ENCODE peak calls at places on chromosomes 16 and 17, in five cellular contexts. X is cardiac muscle cell, S is fibroblast of pulmonary artery, U is upper lobe of right lung, K is AG10803. O is an unnamed sample.

GRCh38 chr16:52552643-52553042 is 5.7 kb upstream of the TOX3 start:
- DNase-seq in X (no peak), S (no peak), U (no peak), K (no peak), O (no peak)

GRCh38 chr16:48687421-48688038 is 77.5 kb upstream of the N4BP1 start:
- DNase-seq in X (peak), S (peak), U (no peak), K (peak), O (no peak)

GRCh38 chr16:85136705-85137322 is 24.5 kb upstream of the CIBAR2 start:
- DNase-seq in X (peak), S (peak), U (peak), K (no peak), O (no peak)

GRCh38 chr17:65085397-65085796 is 28.9 kb upstream of the GNA13 start:
- DNase-seq in X (peak), S (no peak), U (no peak), K (no peak), O (no peak)

GRCh38 chr17:30332057-30332542 is 1.8 kb downstream of the TMIGD1 start:
- DNase-seq in X (peak), S (peak), U (no peak), K (peak), O (no peak)

GRCh38 chr16:81101702-81102101 is 5.5 kb upstream of the GCSH start:
- DNase-seq in X (no peak), S (no peak), U (no peak), K (no peak), O (no peak)

GRCh38 chr16:75928295-75928694 is 202.0 kb upstream of the CPHXL start:
- DNase-seq in X (no peak), S (no peak), U (no peak), K (no peak), O (no peak)

GRCh38 chr17:68711858-68712257 is 110.7 kb upstream of the FAM20A start:
- DNase-seq in X (peak), S (peak), U (no peak), K (peak), O (no peak)

GRCh38 chr16:81424761-81425160 is 19.8 kb upstream of the CMIP start:
- DNase-seq in X (no peak), S (no peak), U (no peak), K (no peak), O (no peak)

GRCh38 chr17:75289832-75290337 is 652 bp upstream of the SLC25A19 start:
- DNase-seq in X (peak), S (peak), U (peak), K (peak), O (no peak)

GRCh38 chr16:75116081-75116910 is at the start of gene LDHD:
- DNase-seq in X (peak), S (peak), U (peak), K (peak), O (no peak)

GRCh38 chr17:22507823-22508222 is 815.5 kb downstream of the KCNJ18 start:
- DNase-seq in X (no peak), S (no peak), U (no peak), K (no peak), O (no peak)

GRCh38 chr17:38738007-38738662 is 8.0 kb downstream of the CISD3 start:
- DNase-seq in X (no peak), S (no peak), U (no peak), K (no peak), O (no peak)

GRCh38 chr17:44115585-44116415 is 7.6 kb downstream of the HDAC5 start:
- DNase-seq in X (peak), S (peak), U (no peak), K (peak), O (no peak)

GRCh38 chr17:12996357-12996756 is 21.5 kb downstream of the ELAC2 start:
- DNase-seq in X (no peak), S (no peak), U (no peak), K (no peak), O (no peak)

GRCh38 chr17:48444531-48445247 is 14.7 kb upstream of the SKAP1 start:
- DNase-seq in X (no peak), S (no peak), U (no peak), K (no peak), O (no peak)

GRCh38 chr17:79391808-79392233 is 219.0 kb downstream of the RBFOX3 start:
- DNase-seq in X (peak), S (peak), U (peak), K (peak), O (no peak)

GRCh38 chr16:11498683-11499082 is 88.0 kb downstream of the LITAF start:
- DNase-seq in X (no peak), S (no peak), U (no peak), K (no peak), O (no peak)

GRCh38 chr17:40284085-40284713 is 3.5 kb upstream of the CDC6 start:
- DNase-seq in X (peak), S (peak), U (no peak), K (peak), O (no peak)

GRCh38 chr16:58506241-58507194 is 6.6 kb downstream of the NDRG4 start:
- DNase-seq in X (no peak), S (no peak), U (no peak), K (no peak), O (peak)

GRCh38 chr16:87918314-87918713 is 18.0 kb downstream of the CA5A start:
- DNase-seq in X (no peak), S (no peak), U (no peak), K (peak), O (no peak)

GRCh38 chr16:84503751-84504395 is 586 bp downstream of the MEAK7 start:
- DNase-seq in X (no peak), S (no peak), U (peak), K (peak), O (peak)

GRCh38 chr17:62808576-62808970 is 459 bp upstream of the MARCHF10 start:
- DNase-seq in X (no peak), S (no peak), U (no peak), K (no peak), O (no peak)

GRCh38 chr16:73268311-73268997 is 220.5 kb upstream of the ZFHX3 start:
- DNase-seq in X (peak), S (peak), U (no peak), K (peak), O (no peak)

DNA sequence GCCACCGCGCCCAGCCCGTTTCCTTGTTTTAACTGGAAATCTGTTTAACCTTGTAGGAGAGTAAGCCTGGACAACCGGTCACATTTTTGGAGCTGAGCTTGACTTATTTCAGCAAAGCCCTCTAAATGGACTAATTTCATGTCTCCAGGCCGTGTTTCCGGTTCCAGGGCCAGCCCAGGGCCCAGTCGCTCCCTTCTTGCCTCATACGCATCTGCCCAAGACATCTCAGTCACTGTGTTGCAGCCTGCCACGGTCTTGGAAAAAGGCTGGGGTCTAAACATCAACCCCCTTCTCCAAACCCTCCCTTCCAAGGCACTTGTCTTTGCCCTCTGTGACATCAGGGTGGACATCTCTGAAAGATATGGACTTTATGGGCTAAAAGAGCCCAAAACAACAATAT is 18.9 kb downstream of the PLEKHG4 start:
- DNase-seq in X (no peak), S (no peak), U (no peak), K (no peak), O (peak)
- TF ChIP-seq CTCF in X (no peak), S (no peak), U (no peak), K (no peak), O (no peak)

DNA sequence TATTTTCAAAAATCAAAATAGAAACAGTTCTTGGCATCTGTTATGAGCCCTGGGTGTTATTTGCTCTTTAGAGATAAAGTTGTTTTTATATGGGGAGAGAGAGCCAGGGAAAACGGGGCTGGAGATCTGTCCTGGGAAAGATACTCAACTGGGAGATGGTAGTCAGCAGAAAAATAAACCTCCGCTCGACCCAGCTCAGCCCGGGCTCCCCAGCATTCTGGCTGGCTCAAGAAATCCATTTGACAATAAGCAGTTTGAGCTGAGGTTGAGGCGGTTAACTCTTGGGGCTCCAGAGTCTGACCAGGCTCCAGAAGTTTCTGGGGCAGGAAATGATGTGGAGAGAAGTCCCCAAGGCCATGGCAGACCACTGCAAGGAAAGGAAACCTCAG is 151.9 kb downstream of the IRX5 start:
- DNase-seq in X (no peak), S (no peak), U (no peak), K (no peak), O (no peak)
- TF ChIP-seq CTCF in X (no peak), S (no peak), U (no peak), K (no peak), O (no peak)

GRCh38 chr17:74212913-74213791 is at the start of gene TTYH2:
- DNase-seq in X (peak), S (peak), U (peak), K (peak), O (no peak)
- TF ChIP-seq CTCF in X (peak), S (peak), U (peak), K (peak), O (peak)

DNA sequence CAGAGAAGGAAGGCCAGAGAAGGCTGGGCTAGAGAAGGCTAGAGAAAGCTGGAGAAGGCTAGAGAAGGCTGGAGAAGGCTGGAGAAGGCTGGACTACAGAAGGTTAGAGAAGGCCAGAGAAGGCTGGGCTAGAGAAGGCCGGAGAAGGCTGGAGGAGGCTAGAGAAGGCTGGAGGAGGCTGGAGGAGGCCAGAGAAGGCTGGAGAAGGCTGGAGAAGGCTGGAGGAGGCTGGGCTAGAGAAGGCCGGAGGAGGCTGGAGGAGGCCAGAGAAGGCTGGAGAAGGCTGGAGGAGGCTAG is 6.4 kb upstream of the OGFOD3 start:
- DNase-seq in X (no peak), S (no peak), U (no peak), K (no peak), O (no peak)
- TF ChIP-seq CTCF in X (no peak), S (no peak), U (no peak), K (no peak), O (no peak)

DNA sequence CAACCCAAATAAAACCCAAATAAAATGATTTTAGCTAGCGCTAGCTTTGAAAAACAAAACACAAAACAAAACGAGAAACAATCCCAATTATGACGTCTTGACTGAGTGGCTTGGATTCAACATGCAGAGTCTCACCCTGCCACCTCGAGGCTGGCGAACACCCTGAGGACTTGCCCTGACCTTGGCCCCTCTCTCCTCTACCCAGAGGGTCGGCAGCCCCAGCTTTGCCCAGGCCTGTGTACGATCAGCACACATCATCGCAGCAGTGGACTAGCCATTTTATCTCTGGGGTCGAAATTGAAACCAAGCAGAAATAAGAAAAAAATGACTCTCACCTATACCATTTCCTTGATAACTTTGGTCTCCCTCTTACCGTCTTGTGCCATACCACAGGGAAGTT is 4.9 kb downstream of the JMJD6 start:
- DNase-seq in X (no peak), S (no peak), U (peak), K (no peak), O (no peak)
- TF ChIP-seq CTCF in X (no peak), S (no peak), U (no peak), K (no peak), O (no peak)

GRCh38 chr17:2192367-2193028 is 111.1 kb downstream of the SMG6 start:
- DNase-seq in X (peak), S (peak), U (no peak), K (peak), O (no peak)
- TF ChIP-seq CTCF in X (no peak), S (no peak), U (no peak), K (peak), O (no peak)

GRCh38 chr16:64459402-64459801 is 662.5 kb downstream of the CDH11 start:
- DNase-seq in X (no peak), S (no peak), U (no peak), K (no peak), O (no peak)

GRCh38 chr16:64459821-64460220 is 662.0 kb downstream of the CDH11 start:
- DNase-seq in X (peak), S (peak), U (no peak), K (peak), O (no peak)

GRCh38 chr16:64452446-64452845 is 669.4 kb downstream of the CDH11 start:
- DNase-seq in X (no peak), S (no peak), U (no peak), K (no peak), O (no peak)

GRCh38 chr16:64453643-64454042 is 668.2 kb downstream of the CDH11 start:
- DNase-seq in X (peak), S (no peak), U (no peak), K (no peak), O (no peak)

DNA sequence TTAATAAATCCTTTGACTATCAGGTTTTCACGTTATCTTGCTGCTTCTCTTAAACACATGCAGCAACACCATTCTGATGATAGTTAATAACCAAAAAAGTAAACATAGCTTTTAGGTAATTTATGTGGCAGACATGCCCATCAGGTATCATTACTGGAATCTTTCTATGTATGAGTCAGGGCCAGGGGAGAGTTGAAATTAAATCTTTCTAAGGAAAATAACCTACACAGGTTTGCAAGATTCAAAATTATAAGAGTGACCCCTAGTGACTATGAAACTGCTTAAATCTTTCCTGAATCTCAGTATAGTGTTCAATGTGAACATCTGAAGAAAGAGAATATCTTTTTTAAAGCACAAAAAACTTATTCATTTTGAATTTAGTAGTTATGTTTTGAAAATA is 666.6 kb downstream of the CDH11 start:
- DNase-seq in X (peak), S (peak), U (no peak), K (peak), O (no peak)
- TF ChIP-seq CTCF in X (peak), S (peak), U (peak), K (peak), O (peak)

O was measured in chondrocyte.